ENCODE peak calls at places on chromosomes 12 and 14, in four cellular contexts. One of them, this sample, is unnamed.

GRCh38 chr14:75310295-75311059 is 31.8 kb downstream of the FOS start:
- DNase-seq in CD4-positive, alpha-beta T cell: no peak
- DNase-seq in body of pancreas: peak; percentile 95
- DNase-seq in brain microvascular endothelial cell: peak; percentile 90
- DNase-seq in this sample: peak; percentile 85

GRCh38 chr12:121025442-121026226 is 9.3 kb upstream of the C12orf43 start:
- DNase-seq in body of pancreas: no peak
- DNase-seq in CD4-positive, alpha-beta T cell: no peak
- DNase-seq in brain microvascular endothelial cell: no peak
- DNase-seq in this sample: no peak

GRCh38 chr14:102998393-102998792 is 59.0 kb downstream of the CDC42BPB start:
- DNase-seq in body of pancreas: no peak
- DNase-seq in brain microvascular endothelial cell: peak; percentile 61
- DNase-seq in CD4-positive, alpha-beta T cell: no peak
- DNase-seq in this sample: no peak

GRCh38 chr14:69713127-69713800 is 53.7 kb upstream of the SRSF5 start:
- DNase-seq in brain microvascular endothelial cell: no peak
- DNase-seq in body of pancreas: peak; percentile 69
- DNase-seq in CD4-positive, alpha-beta T cell: no peak
- DNase-seq in this sample: no peak

GRCh38 chr12:120539303-120539702 is 5.1 kb downstream of the RNF10 start:
- DNase-seq in body of pancreas: no peak
- DNase-seq in CD4-positive, alpha-beta T cell: no peak
- DNase-seq in brain microvascular endothelial cell: no peak
- DNase-seq in this sample: no peak

GRCh38 chr12:119715268-119715620 is 47.3 kb downstream of the PRKAB1 start:
- DNase-seq in body of pancreas: no peak
- DNase-seq in CD4-positive, alpha-beta T cell: no peak
- DNase-seq in brain microvascular endothelial cell: peak; percentile 76
- DNase-seq in this sample: no peak

GRCh38 chr12:108640802-108641445 is 7.2 kb upstream of the SELPLG start:
- DNase-seq in CD4-positive, alpha-beta T cell: no peak
- DNase-seq in brain microvascular endothelial cell: peak; percentile 52
- DNase-seq in body of pancreas: peak; percentile 32
- DNase-seq in this sample: no peak

GRCh38 chr12:15928345-15928744 is 17.2 kb downstream of the DERA start:
- DNase-seq in brain microvascular endothelial cell: peak; percentile 87
- DNase-seq in CD4-positive, alpha-beta T cell: no peak
- DNase-seq in body of pancreas: no peak
- DNase-seq in this sample: no peak

GRCh38 chr12:96434107-96434506 is 33.9 kb upstream of the CDK17 start:
- DNase-seq in CD4-positive, alpha-beta T cell: peak; percentile 64
- DNase-seq in brain microvascular endothelial cell: peak; percentile 97
- DNase-seq in body of pancreas: no peak
- DNase-seq in this sample: no peak

GRCh38 chr14:55874785-55875184 is 243.4 kb upstream of the PELI2 start:
- DNase-seq in brain microvascular endothelial cell: no peak
- DNase-seq in CD4-positive, alpha-beta T cell: no peak
- DNase-seq in body of pancreas: no peak
- DNase-seq in this sample: no peak

GRCh38 chr12:11741434-11742092 is 92.1 kb downstream of the ETV6 start:
- DNase-seq in body of pancreas: no peak
- DNase-seq in brain microvascular endothelial cell: no peak
- DNase-seq in CD4-positive, alpha-beta T cell: no peak
- DNase-seq in this sample: no peak
- H3K27ac ChIP-seq in body of pancreas: no peak overlapping the region
- H3K27ac ChIP-seq in brain microvascular endothelial cell: no peak overlapping the region
- H3K27ac ChIP-seq in CD4-positive, alpha-beta T cell: no peak overlapping the region
- H3K27ac ChIP-seq in this sample: no peak overlapping the region

DNA sequence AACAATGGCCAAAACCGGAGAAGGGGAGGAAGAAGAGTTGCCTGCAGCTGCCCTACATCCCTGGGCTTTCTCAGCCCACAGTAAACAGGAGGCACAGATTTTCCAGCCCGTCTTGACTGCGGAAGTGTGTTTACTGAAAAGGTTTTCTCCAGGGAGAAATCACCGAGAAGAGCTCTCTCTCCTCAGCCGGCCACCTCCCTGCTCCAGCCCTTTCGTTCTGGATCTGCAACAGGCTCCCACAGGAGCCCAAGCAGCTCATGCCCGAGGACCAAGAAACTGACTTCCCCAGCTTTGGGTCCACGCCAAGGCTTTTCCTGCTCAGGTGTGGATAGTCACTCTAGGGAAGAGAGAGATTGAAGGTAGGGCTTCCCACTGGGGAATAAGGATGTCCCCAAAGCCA is 61.7 kb downstream of the BCL11B start:
- DNase-seq in body of pancreas: no peak
- DNase-seq in CD4-positive, alpha-beta T cell: no peak
- DNase-seq in brain microvascular endothelial cell: no peak
- DNase-seq in this sample: no peak
- H3K27ac ChIP-seq in body of pancreas: no peak overlapping the region
- H3K27ac ChIP-seq in CD4-positive, alpha-beta T cell: peak overlapping the region; percentile 82
- H3K27ac ChIP-seq in brain microvascular endothelial cell: no peak overlapping the region
- H3K27ac ChIP-seq in this sample: no peak overlapping the region

GRCh38 chr12:109827080-109827479 is 6.1 kb downstream of the TRPV4 start:
- DNase-seq in CD4-positive, alpha-beta T cell: no peak
- DNase-seq in brain microvascular endothelial cell: no peak
- DNase-seq in body of pancreas: no peak
- DNase-seq in this sample: no peak
- H3K27ac ChIP-seq in CD4-positive, alpha-beta T cell: no peak overlapping the region
- H3K27ac ChIP-seq in brain microvascular endothelial cell: no peak overlapping the region
- H3K27ac ChIP-seq in body of pancreas: no peak overlapping the region
- H3K27ac ChIP-seq in this sample: no peak overlapping the region

GRCh38 chr12:54956322-54956721 is 28.2 kb downstream of the TESPA1 start:
- DNase-seq in CD4-positive, alpha-beta T cell: no peak
- DNase-seq in brain microvascular endothelial cell: no peak
- DNase-seq in body of pancreas: no peak
- DNase-seq in this sample: no peak

GRCh38 chr12:54954228-54954627 is 30.3 kb downstream of the TESPA1 start:
- DNase-seq in body of pancreas: no peak
- DNase-seq in CD4-positive, alpha-beta T cell: no peak
- DNase-seq in brain microvascular endothelial cell: no peak
- DNase-seq in this sample: no peak

GRCh38 chr12:54958048-54958658 is 26.4 kb downstream of the TESPA1 start:
- DNase-seq in brain microvascular endothelial cell: peak; percentile 55
- DNase-seq in body of pancreas: peak; percentile 40
- DNase-seq in CD4-positive, alpha-beta T cell: peak; percentile 51
- DNase-seq in this sample: peak; percentile 26

GRCh38 chr12:54959291-54960018 is 25.1 kb downstream of the TESPA1 start:
- DNase-seq in body of pancreas: no peak
- DNase-seq in brain microvascular endothelial cell: no peak
- DNase-seq in CD4-positive, alpha-beta T cell: no peak
- DNase-seq in this sample: no peak

GRCh38 chr12:54956818-54957641 is 27.5 kb downstream of the TESPA1 start:
- DNase-seq in CD4-positive, alpha-beta T cell: no peak
- DNase-seq in body of pancreas: no peak
- DNase-seq in brain microvascular endothelial cell: no peak
- DNase-seq in this sample: no peak
- H3K27ac ChIP-seq in CD4-positive, alpha-beta T cell: no peak overlapping the region
- H3K27ac ChIP-seq in body of pancreas: no peak overlapping the region
- H3K27ac ChIP-seq in brain microvascular endothelial cell: no peak overlapping the region
- H3K27ac ChIP-seq in this sample: no peak overlapping the region

DNA sequence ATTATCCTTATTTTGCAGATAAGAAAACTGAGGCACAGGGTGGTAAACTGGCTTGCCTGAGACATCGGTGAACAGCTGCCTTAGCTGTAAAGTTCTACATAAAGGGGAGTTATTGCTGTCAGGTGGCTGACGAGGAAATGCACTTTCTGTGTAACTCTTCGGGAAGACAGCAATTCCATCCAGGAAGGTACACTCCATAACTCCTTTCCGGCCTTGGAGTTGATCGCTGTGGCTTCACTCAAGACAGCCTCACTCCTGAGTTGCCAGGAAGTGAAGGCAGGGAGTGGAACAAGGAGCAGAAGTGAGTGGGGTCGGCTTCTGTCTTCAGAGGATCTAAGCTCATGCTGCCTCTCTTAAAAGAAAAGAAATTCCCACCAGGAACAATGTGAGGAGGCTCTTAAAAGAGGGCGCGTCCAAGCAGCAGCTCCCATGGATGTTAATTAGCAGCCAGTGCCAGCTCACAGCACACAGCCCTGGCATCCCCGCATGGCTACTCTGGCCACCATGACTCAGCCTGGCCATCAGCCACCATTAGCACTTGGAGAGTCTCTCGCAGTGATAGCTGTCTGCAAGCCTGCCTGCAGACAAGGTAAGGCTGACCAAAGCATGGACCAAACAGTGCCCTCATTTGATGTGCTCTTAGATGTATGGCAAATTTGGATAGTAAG is 60.3 kb downstream of the NUAK1 start:
- DNase-seq in brain microvascular endothelial cell: peak; percentile 48
- DNase-seq in body of pancreas: peak; percentile 26
- DNase-seq in CD4-positive, alpha-beta T cell: no peak
- DNase-seq in this sample: peak; percentile 37
- H3K27ac ChIP-seq in brain microvascular endothelial cell: no peak overlapping the region
- H3K27ac ChIP-seq in body of pancreas: no peak overlapping the region
- H3K27ac ChIP-seq in CD4-positive, alpha-beta T cell: no peak overlapping the region
- H3K27ac ChIP-seq in this sample: no peak overlapping the region

GRCh38 chr14:96501746-96502620 is at the start of gene PAPOLA:
- DNase-seq in brain microvascular endothelial cell: peak; percentile 91
- DNase-seq in CD4-positive, alpha-beta T cell: peak; percentile 94
- DNase-seq in body of pancreas: peak; percentile 96
- DNase-seq in this sample: peak; percentile 94
- H3K27ac ChIP-seq in brain microvascular endothelial cell: peak within 1 kb of the TSS; percentile 89
- H3K27ac ChIP-seq in CD4-positive, alpha-beta T cell: peak within 1 kb of the TSS; percentile 93
- H3K27ac ChIP-seq in body of pancreas: peak within 1 kb of the TSS; percentile 96
- H3K27ac ChIP-seq in this sample: peak within 1 kb of the TSS; percentile 98

GRCh38 chr12:77786675-77787074 is 44.0 kb upstream of the NAV3 start:
- DNase-seq in CD4-positive, alpha-beta T cell: no peak
- DNase-seq in body of pancreas: no peak
- DNase-seq in brain microvascular endothelial cell: no peak
- DNase-seq in this sample: no peak
- H3K27ac ChIP-seq in CD4-positive, alpha-beta T cell: no peak overlapping the region
- H3K27ac ChIP-seq in body of pancreas: no peak overlapping the region
- H3K27ac ChIP-seq in brain microvascular endothelial cell: no peak overlapping the region
- H3K27ac ChIP-seq in this sample: no peak overlapping the region

GRCh38 chr12:62519043-62519442 is 52.4 kb downstream of the MON2 start:
- DNase-seq in CD4-positive, alpha-beta T cell: no peak
- DNase-seq in brain microvascular endothelial cell: no peak
- DNase-seq in body of pancreas: no peak
- DNase-seq in this sample: no peak
- H3K27ac ChIP-seq in CD4-positive, alpha-beta T cell: no peak overlapping the region
- H3K27ac ChIP-seq in brain microvascular endothelial cell: no peak overlapping the region
- H3K27ac ChIP-seq in body of pancreas: no peak overlapping the region
- H3K27ac ChIP-seq in this sample: peak overlapping the region; percentile 14

DNA sequence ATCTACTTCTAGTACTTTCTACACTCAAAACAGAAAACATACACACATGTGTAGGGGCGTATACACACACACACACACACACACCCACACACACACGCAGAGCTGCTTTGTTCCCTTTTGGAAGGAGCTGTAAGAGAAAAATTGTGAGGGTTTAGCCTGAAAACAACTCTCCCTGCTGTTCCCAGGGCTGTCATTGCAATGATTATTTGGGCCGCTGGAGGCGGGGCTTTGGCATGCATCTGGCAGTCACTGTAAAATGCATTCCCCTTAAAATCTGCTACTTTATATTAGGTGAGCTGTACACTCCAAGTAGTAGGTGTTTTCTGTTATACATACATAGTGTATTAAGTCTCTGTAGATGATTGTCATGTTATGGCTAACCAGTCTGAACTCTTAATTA is 29.1 kb upstream of the SLC38A2 start:
- DNase-seq in CD4-positive, alpha-beta T cell: no peak
- DNase-seq in body of pancreas: peak; percentile 43
- DNase-seq in brain microvascular endothelial cell: peak; percentile 38
- DNase-seq in this sample: no peak
- H3K27ac ChIP-seq in CD4-positive, alpha-beta T cell: no peak overlapping the region
- H3K27ac ChIP-seq in body of pancreas: no peak overlapping the region
- H3K27ac ChIP-seq in brain microvascular endothelial cell: no peak overlapping the region
- H3K27ac ChIP-seq in this sample: no peak overlapping the region

This sample was measured in caudate nucleus.